ENCODE peak calls at places on chromosome X, in ten cellular contexts. I, G, V, A, Z, M, H, L, X and Y are unnamed samples.

GRCh38 chrX:112147206-112147605 is 64.6 kb upstream of the TRPC5 start:
- DNase-seq in V (no peak), G (peak; percentile 53), Z (no peak), M (peak; percentile 45), I (no peak), H (no peak), A (no peak), X (peak; percentile 4), L (no peak), Y (no peak)

GRCh38 chrX:133640161-133641015 is 225.1 kb upstream of the GPC4 start:
- DNase-seq in H (no peak), A (no peak), G (peak; percentile 28), M (no peak), V (no peak), L (no peak), Z (no peak), I (no peak), X (no peak), Y (peak; percentile 2)

GRCh38 chrX:102042706-102043325 is 82.7 kb upstream of the TCEAL2 start:
- DNase-seq in L (no peak), X (no peak), A (no peak), I (peak; percentile 34), Z (no peak), M (no peak), G (no peak), H (peak; percentile 32), V (no peak), Y (no peak)

GRCh38 chrX:133365886-133366611 is 49.2 kb downstream of the GPC4 start:
- DNase-seq in L (no peak), A (no peak), Z (no peak), H (no peak), G (no peak), M (no peak), I (no peak), X (no peak), V (no peak), Y (no peak)

GRCh38 chrX:13658602-13659001 is 5.7 kb downstream of the TCEANC start:
- DNase-seq in M (no peak), Z (peak; percentile 52), I (no peak), X (no peak), A (no peak), V (peak; percentile 35), H (no peak), G (peak; percentile 65), L (no peak), Y (peak; percentile 37)

GRCh38 chrX:149476513-149476912 is 28.6 kb downstream of the IDS start:
- DNase-seq in V (no peak), L (no peak), I (no peak), G (no peak), H (no peak), A (no peak), Z (no peak), M (no peak), X (no peak), Y (no peak)

GRCh38 chrX:85109235-85109634 is 105.6 kb downstream of the APOOL start:
- DNase-seq in I (no peak), X (no peak), H (no peak), L (no peak), V (peak; percentile 35), Z (no peak), M (peak; percentile 56), G (peak; percentile 62), A (peak; percentile 2), Y (no peak)

GRCh38 chrX:123081766-123082165 is 102.3 kb upstream of the GRIA3 start:
- DNase-seq in I (no peak), X (no peak), V (no peak), A (no peak), H (no peak), M (no peak), G (no peak), Z (no peak), L (no peak), Y (no peak)

GRCh38 chrX:70301716-70302115 is 11.8 kb downstream of the KIF4A start:
- DNase-seq in M (no peak), H (no peak), Z (peak; percentile 75), I (no peak), G (no peak), A (no peak), L (no peak), X (no peak), V (no peak), Y (no peak)

GRCh38 chrX:133215747-133216146 is 2.4 kb downstream of the TFDP3 start:
- DNase-seq in L (no peak), M (no peak), X (no peak), A (no peak), Z (no peak), G (peak; percentile 21), H (no peak), I (no peak), V (no peak), Y (no peak)

GRCh38 chrX:110954428-110954827 is 141.6 kb upstream of the PAK3 start:
- DNase-seq in V (no peak), G (no peak), L (no peak), X (no peak), A (no peak), I (no peak), Z (no peak), M (no peak), H (no peak), Y (no peak)

GRCh38 chrX:150253946-150254615 is 109.0 kb upstream of the MAMLD1 start:
- DNase-seq in Z (no peak), G (no peak), H (no peak), M (peak; percentile 11), L (no peak), V (no peak), I (no peak), X (no peak), A (no peak), Y (no peak)

GRCh38 chrX:2385224-2385623 is 115.6 kb downstream of the DHRSX start:
- DNase-seq in G (no peak), V (peak; percentile 69), Z (no peak), M (no peak), H (no peak), A (no peak), L (no peak), I (no peak), X (no peak), Y (no peak)

GRCh38 chrX:153821066-153821465 is 9.3 kb downstream of the PDZD4 start:
- DNase-seq in A (no peak), Z (no peak), V (no peak), M (no peak), L (no peak), I (no peak), H (peak; percentile 58), X (no peak), G (no peak), Y (no peak)

GRCh38 chrX:100687546-100687945 is 43.5 kb downstream of the SRPX2 start:
- DNase-seq in A (no peak), I (no peak), Z (no peak), H (no peak), M (no peak), V (no peak), G (no peak), X (no peak), L (no peak), Y (no peak)

GRCh38 chrX:25028726-25029125 is 13.0 kb upstream of the ARX start:
- DNase-seq in A (no peak), X (no peak), L (no peak), Z (no peak), H (no peak), M (no peak), G (no peak), I (no peak), V (no peak), Y (no peak)

GRCh38 chrX:25144043-25144940 is 128.5 kb upstream of the ARX start:
- DNase-seq in M (peak; percentile 60), X (peak; percentile 12), V (peak; percentile 26), Z (peak; percentile 43), A (no peak), H (no peak), G (peak; percentile 68), I (peak; percentile 63), L (peak; percentile 72), Y (peak; percentile 75)

GRCh38 chrX:31323658-31324057 is 251.8 kb upstream of the FTHL17 start:
- DNase-seq in I (no peak), M (no peak), A (peak; percentile 13), X (no peak), V (no peak), H (no peak), L (no peak), G (no peak), Z (no peak), Y (no peak)

DNA sequence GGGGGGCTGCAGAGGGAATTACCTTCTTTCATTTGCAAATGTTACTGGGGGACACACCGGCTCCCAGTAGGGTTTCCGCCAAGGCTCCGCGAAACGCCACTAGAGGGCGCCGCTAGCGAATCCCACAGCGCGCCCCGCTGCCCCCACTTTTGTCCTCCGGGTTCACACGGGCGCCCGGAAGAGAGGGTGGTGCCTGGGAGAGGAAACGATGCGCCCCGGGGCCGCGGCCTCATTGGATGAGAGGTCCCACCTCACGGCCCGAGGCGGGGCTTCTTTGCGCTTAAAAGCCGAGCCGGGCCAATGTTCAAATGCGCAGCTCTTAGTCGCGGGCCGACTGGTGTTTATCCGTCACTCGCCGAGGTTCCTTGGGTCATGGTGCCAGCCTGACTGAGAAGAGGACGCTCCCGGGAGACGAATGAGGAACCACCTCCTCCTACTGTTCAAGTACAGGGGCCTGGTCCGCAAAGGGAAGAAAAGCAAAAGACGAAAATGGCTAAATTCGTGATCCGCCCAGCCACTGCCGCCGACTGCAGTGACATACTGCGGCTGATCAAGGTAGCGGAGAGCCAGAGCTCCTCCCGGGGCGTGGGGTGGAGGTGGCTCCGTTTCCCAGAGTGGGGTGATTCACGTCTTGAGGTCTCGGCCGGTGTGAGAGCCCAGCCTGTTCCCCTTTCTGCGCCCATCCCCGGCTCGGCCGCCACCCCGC is at the start of gene SAT1:
- DNase-seq in L (peak; percentile 98), A (peak; percentile 54), G (peak; percentile 95), H (peak; percentile 97), Z (peak; percentile 92), X (no peak), V (peak; percentile 86), M (peak; percentile 92), I (peak; percentile 97), Y (no peak)
- TF ChIP-seq POLR2AphosphoS5 in L (peak; percentile 99), A (peak; percentile 99), G (peak; percentile 97), H (peak; percentile 100), Z (peak; percentile 99), X (peak; percentile 97), V (peak; percentile 99), M (peak; percentile 92), I (peak; percentile 92), Y (peak; percentile 99)

GRCh38 chrX:103554687-103555417 is 30.5 kb upstream of the TCEAL4 start:
- DNase-seq in V (no peak), Z (peak; percentile 67), M (peak; percentile 85), A (peak; percentile 24), H (no peak), X (no peak), I (no peak), G (peak; percentile 84), L (peak; percentile 66), Y (no peak)
- TF ChIP-seq POLR2AphosphoS5 in V (no peak), Z (no peak), M (peak; percentile 79), A (peak; percentile 56), H (no peak), X (no peak), I (no peak), G (peak; percentile 53), L (no peak), Y (no peak)

GRCh38 chrX:48520455-48520854 is 1.2 kb upstream of the EBP start:
- DNase-seq in L (no peak), V (no peak), Z (no peak), H (no peak), G (no peak), M (no peak), I (no peak), X (no peak), A (no peak), Y (no peak)
- TF ChIP-seq POLR2AphosphoS5 in L (no peak), V (no peak), Z (no peak), H (no peak), G (no peak), M (no peak), I (no peak), X (no peak), A (no peak), Y (no peak)

GRCh38 chrX:152641996-152642395 is 4.3 kb downstream of the GABRQ start:
- DNase-seq in Z (peak; percentile 1), A (no peak), I (no peak), X (no peak), M (peak; percentile 43), V (no peak), L (no peak), G (peak; percentile 60), H (no peak), Y (no peak)
- TF ChIP-seq POLR2AphosphoS5 in Z (no peak), A (no peak), I (no peak), X (no peak), M (no peak), V (no peak), L (no peak), G (no peak), H (no peak), Y (no peak)